ENCODE peak calls at places on chromosomes 16 and 17, in four cellular contexts. L, Z, V and P are unnamed samples.

GRCh38 chr17:55208078-55208812 is 56.5 kb upstream of the HLF start:
- DNase-seq in L (no peak), Z (no peak), V (no peak), P (no peak)

GRCh38 chr16:8110572-8111514 is 479.5 kb downstream of the TMEM114 start:
- DNase-seq in L (no peak), Z (no peak), V (no peak), P (no peak)

GRCh38 chr17:1787301-1787902 is 25.5 kb downstream of the SERPINF1 start:
- DNase-seq in L (peak), Z (peak), V (no peak), P (peak)

GRCh38 chr17:75524971-75525805 is at the start of gene LLGL2:
- DNase-seq in L (peak), Z (peak), V (peak), P (peak)

GRCh38 chr17:1271441-1271840 is 1.2 kb downstream of the BHLHA9 start:
- DNase-seq in L (no peak), Z (no peak), V (no peak), P (no peak)

GRCh38 chr16:49189286-49189685 is 92.4 kb downstream of the CBLN1 start:
- DNase-seq in L (no peak), Z (no peak), V (no peak), P (peak)

GRCh38 chr17:50258647-50259483 is 15.4 kb upstream of the TMEM92 start:
- DNase-seq in L (no peak), Z (peak), V (no peak), P (no peak)

GRCh38 chr17:44004761-44005526 is 522 bp downstream of the NAGS start:
- DNase-seq in L (no peak), Z (no peak), V (peak), P (no peak)

GRCh38 chr16:49643429-49644142 is 212.3 kb downstream of the ZNF423 start:
- DNase-seq in L (no peak), Z (peak), V (no peak), P (no peak)

GRCh38 chr16:86848821-86849220 is 270.5 kb downstream of the FOXL1 start:
- DNase-seq in L (no peak), Z (no peak), V (no peak), P (no peak)

GRCh38 chr17:50153650-50154575 is 3.4 kb upstream of the PPP1R9B start:
- DNase-seq in L (peak), Z (no peak), V (no peak), P (peak)

GRCh38 chr17:40857535-40857934 is 9.5 kb downstream of the KRT12 start:
- DNase-seq in L (no peak), Z (peak), V (no peak), P (no peak)

GRCh38 chr17:8488931-8489330 is 53.2 kb downstream of the NDEL1 start:
- DNase-seq in L (peak), Z (peak), V (no peak), P (no peak)

GRCh38 chr17:47266782-47267181 is 13.2 kb downstream of the ITGB3 start:
- DNase-seq in L (no peak), Z (peak), V (no peak), P (no peak)

GRCh38 chr16:69865701-69866100 is 85.4 kb upstream of the CLEC18A start:
- DNase-seq in L (no peak), Z (peak), V (peak), P (no peak)

GRCh38 chr16:63652091-63652490 is 1469.8 kb downstream of the CDH11 start:
- DNase-seq in L (no peak), Z (no peak), V (peak), P (no peak)

GRCh38 chr17:70099884-70100283 is 24.9 kb downstream of the KCNJ16 start:
- DNase-seq in L (no peak), Z (no peak), V (no peak), P (no peak)

GRCh38 chr16:10942352-10943297 is at the start of gene DEXI:
- DNase-seq in L (peak), Z (peak), V (peak), P (peak)

GRCh38 chr16:86067516-86067915 is 168.6 kb downstream of the IRF8 start:
- DNase-seq in L (no peak), Z (no peak), V (no peak), P (no peak)

GRCh38 chr17:65194670-65195334 is 57.6 kb downstream of the RGS9 start:
- DNase-seq in L (no peak), Z (no peak), V (peak), P (no peak)

GRCh38 chr16:49487746-49488145 is 114.1 kb downstream of the C16orf78 start:
- DNase-seq in L (no peak), Z (no peak), V (no peak), P (no peak)

GRCh38 chr17:47789611-47790520 is 31.7 kb downstream of the OSBPL7 start:
- DNase-seq in L (peak), Z (peak), V (peak), P (peak)

GRCh38 chr17:29138184-29138955 is 41.8 kb downstream of the MYO18A start:
- DNase-seq in L (no peak), Z (peak), V (no peak), P (no peak)

GRCh38 chr16:55532227-55532626 is 23.4 kb downstream of the LPCAT2 start:
- DNase-seq in L (no peak), Z (peak), V (no peak), P (no peak)

GRCh38 chr17:51850206-51850605 is 308.3 kb downstream of the CA10 start:
- DNase-seq in L (no peak), Z (no peak), V (peak), P (no peak)

GRCh38 chr17:11636771-11637170 is 38.5 kb downstream of the DNAH9 start:
- DNase-seq in L (no peak), Z (no peak), V (no peak), P (no peak)

GRCh38 chr17:3828852-3829232 is 17.2 kb downstream of the NCBP3 start:
- DNase-seq in L (no peak), Z (no peak), V (no peak), P (no peak)

GRCh38 chr17:16419074-16419928 is 3.9 kb downstream of the TRPV2 start:
- DNase-seq in L (no peak), Z (peak), V (no peak), P (peak)

GRCh38 chr17:64020068-64020766 is at the start of gene ICAM2:
- DNase-seq in L (peak), Z (no peak), V (peak), P (no peak)

GRCh38 chr16:53216798-53217197 is 162.0 kb downstream of the CHD9 start:
- DNase-seq in L (no peak), Z (no peak), V (no peak), P (no peak)

GRCh38 chr17:74337834-74338500 is 11.9 kb downstream of the KIF19 start:
- DNase-seq in L (no peak), Z (no peak), V (no peak), P (no peak)

GRCh38 chr17:40582328-40582901 is 17.1 kb upstream of the CCR7 start:
- DNase-seq in L (peak), Z (no peak), V (peak), P (peak)

GRCh38 chr16:49350265-49351103 is 23.1 kb upstream of the C16orf78 start:
- DNase-seq in L (peak), Z (peak), V (peak), P (peak)

GRCh38 chr16:83830091-83830768 is 22.5 kb downstream of the HSBP1 start:
- DNase-seq in L (no peak), Z (no peak), V (peak), P (no peak)

GRCh38 chr16:68062910-68063393 is 22.2 kb upstream of the NFATC3 start:
- DNase-seq in L (no peak), Z (no peak), V (no peak), P (no peak)

GRCh38 chr16:68065716-68066305 is 19.4 kb upstream of the NFATC3 start:
- DNase-seq in L (no peak), Z (peak), V (no peak), P (no peak)

GRCh38 chr16:68061396-68061795 is 23.8 kb upstream of the NFATC3 start:
- DNase-seq in L (no peak), Z (no peak), V (no peak), P (no peak)

GRCh38 chr16:68066763-68067162 is 18.4 kb upstream of the NFATC3 start:
- DNase-seq in L (no peak), Z (no peak), V (no peak), P (no peak)

GRCh38 chr16:68064791-68065365 is 20.3 kb upstream of the NFATC3 start:
- DNase-seq in L (peak), Z (peak), V (peak), P (peak)
- TF ChIP-seq CTCF in L (peak), Z (peak), V (peak), P (peak)

GRCh38 chr16:57507414-57508083 is 21.3 kb upstream of the DOK4 start:
- DNase-seq in L (no peak), Z (no peak), V (peak), P (no peak)
- H3K27ac ChIP-seq in L (no peak), Z (no peak), V (no peak), P (no peak)

GRCh38 chr16:73183678-73184092 is 135.8 kb upstream of the ZFHX3 start:
- DNase-seq in L (no peak), Z (no peak), V (no peak), P (no peak)
- TF ChIP-seq CTCF in L (no peak), Z (peak), V (peak), P (no peak)

GRCh38 chr16:3363793-3364192 is 8.1 kb downstream of the OR2C1 start:
- DNase-seq in L (no peak), Z (no peak), V (peak), P (no peak)

GRCh38 chr16:3362931-3363330 is 7.2 kb downstream of the OR2C1 start:
- DNase-seq in L (no peak), Z (no peak), V (no peak), P (no peak)

GRCh38 chr16:3369073-3369472 is 13.4 kb downstream of the OR2C1 start:
- DNase-seq in L (no peak), Z (no peak), V (no peak), P (no peak)

DNA sequence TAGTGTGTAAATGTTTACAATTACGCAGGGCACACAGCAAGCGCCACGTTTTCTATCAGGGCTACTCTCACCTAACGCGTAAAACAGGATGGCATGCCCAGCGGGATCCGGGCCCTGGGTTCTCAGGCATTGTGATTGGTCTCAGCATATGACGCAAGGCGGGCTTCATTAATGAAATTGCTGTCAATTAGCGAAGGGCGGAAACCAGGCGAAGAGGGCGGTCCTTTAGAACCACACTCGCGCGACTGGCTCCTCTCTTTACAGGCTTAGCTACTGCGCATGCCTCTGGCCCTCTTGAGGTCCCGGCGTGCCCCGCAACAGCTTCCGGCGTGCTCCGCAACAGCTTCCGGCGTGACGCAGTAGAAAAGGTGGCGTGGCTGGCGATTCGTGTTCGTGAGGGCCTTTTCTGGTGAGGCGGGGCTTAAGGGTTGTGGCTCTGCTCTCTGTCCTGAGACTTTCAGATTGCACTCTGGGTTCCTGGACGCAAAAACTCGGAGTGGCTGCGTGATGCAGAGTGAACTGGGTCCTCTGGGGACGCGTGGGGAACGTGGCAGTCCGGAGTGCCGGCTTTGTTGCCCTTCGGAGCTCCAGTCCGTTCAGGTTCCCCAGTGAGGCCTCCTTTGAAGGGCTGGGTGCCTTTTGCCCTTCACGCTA is 9.2 kb downstream of the OR2C1 start:
- DNase-seq in L (peak), Z (peak), V (peak), P (peak)
- H3K27ac ChIP-seq in L (peak), Z (peak), V (no peak), P (peak)

GRCh38 chr16:67246945-67247697 is at the start of gene FHOD1:
- DNase-seq in L (peak), Z (peak), V (peak), P (peak)
- TF ChIP-seq CTCF in L (no peak), Z (no peak), V (no peak), P (no peak)

GRCh38 chr16:89443727-89444084 is 46.7 kb downstream of the ANKRD11 start:
- DNase-seq in L (no peak), Z (no peak), V (no peak), P (no peak)

GRCh38 chr16:89444151-89444723 is 46.1 kb downstream of the ANKRD11 start:
- DNase-seq in L (no peak), Z (no peak), V (no peak), P (no peak)

GRCh38 chr16:89442588-89442987 is 47.8 kb downstream of the ANKRD11 start:
- DNase-seq in L (no peak), Z (no peak), V (no peak), P (no peak)

GRCh38 chr16:89445166-89445565 is 45.2 kb downstream of the ANKRD11 start:
- DNase-seq in L (no peak), Z (no peak), V (no peak), P (no peak)

DNA sequence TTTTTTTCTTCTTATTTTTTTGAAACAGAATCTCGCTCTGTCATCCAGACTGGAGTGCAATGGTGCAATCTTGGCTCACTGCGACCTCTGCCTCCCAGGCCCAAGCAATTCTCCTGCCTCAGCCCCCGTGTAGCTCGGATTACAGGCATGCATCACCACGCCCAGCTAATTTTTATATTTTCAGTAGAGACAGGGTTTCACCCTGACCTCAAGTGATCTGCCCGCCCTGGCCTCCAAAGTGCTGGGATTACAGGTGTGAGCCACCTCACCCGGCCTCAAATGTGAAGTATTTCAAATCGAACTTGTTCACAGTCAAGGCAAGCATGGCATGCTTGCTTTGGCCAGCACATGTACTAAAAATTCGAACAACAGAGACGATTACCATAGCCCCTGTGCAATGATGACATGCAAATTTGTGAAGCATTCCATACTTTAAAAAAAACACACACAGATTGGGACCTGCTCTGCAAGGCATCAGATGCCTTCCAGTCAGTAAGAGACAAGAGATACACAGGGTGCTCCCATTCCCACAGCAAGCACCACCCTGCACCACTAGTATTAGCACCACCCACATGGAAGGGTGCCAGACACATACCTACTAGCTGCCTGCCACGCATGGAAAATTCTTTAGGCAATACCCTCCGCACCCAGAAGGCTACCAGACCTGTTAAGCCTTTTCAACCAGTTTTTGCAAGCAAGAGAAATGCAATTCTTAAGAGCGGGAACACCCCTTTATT is 47.2 kb downstream of the ANKRD11 start:
- DNase-seq in L (peak), Z (peak), V (no peak), P (peak)
- H3K27ac ChIP-seq in L (peak), Z (peak), V (peak), P (peak)

GRCh38 chr16:3095869-3096268 is 3.2 kb downstream of the ZSCAN10 start:
- DNase-seq in L (no peak), Z (no peak), V (peak), P (no peak)
- TF ChIP-seq CTCF in L (peak), Z (peak), V (peak), P (no peak)

GRCh38 chr17:72399023-72399607 is 278.3 kb downstream of the SOX9 start:
- DNase-seq in L (no peak), Z (no peak), V (no peak), P (no peak)
- H3K27ac ChIP-seq in L (no peak), Z (no peak), V (no peak), P (no peak)

GRCh38 chr17:30969989-30970680 is 704 bp upstream of the RNF135 start:
- DNase-seq in L (no peak), Z (no peak), V (peak), P (peak)
- TF ChIP-seq CTCF in L (no peak), Z (peak), V (no peak), P (no peak)